ENCODE peak calls at places on chromosomes 3 and 15, in five cellular contexts. One of them, this sample, is unnamed.

GRCh38 chr15:31049682-31050606 is 51.6 kb downstream of the TRPM1 start:
- DNase-seq in A549: no peak
- DNase-seq in CD4-positive, CD25-positive, alpha-beta regulatory T cell: no peak
- DNase-seq in activated CD4-positive, alpha-beta T cell treated with anti-CD3 and anti-CD28 coated beads, Interleukin-2, amount 10 ng/mL, durations not matched to agents 7 days and 5 days: no peak
- DNase-seq in DMS153: no peak
- DNase-seq in this sample: no peak

GRCh38 chr15:63003836-63004610 is 38.5 kb upstream of the TPM1 start:
- DNase-seq in DMS153: no peak
- DNase-seq in CD4-positive, CD25-positive, alpha-beta regulatory T cell: no peak
- DNase-seq in activated CD4-positive, alpha-beta T cell treated with anti-CD3 and anti-CD28 coated beads, Interleukin-2, amount 10 ng/mL, durations not matched to agents 7 days and 5 days: no peak
- DNase-seq in A549: no peak
- DNase-seq in this sample: no peak

GRCh38 chr3:151156618-151157216 is 46.3 kb downstream of the GPR171 start:
- DNase-seq in CD4-positive, CD25-positive, alpha-beta regulatory T cell: peak; percentile 50
- DNase-seq in DMS153: peak; percentile 36
- DNase-seq in activated CD4-positive, alpha-beta T cell treated with anti-CD3 and anti-CD28 coated beads, Interleukin-2, amount 10 ng/mL, durations not matched to agents 7 days and 5 days: peak; percentile 66
- DNase-seq in A549: peak; percentile 62
- DNase-seq in this sample: peak; percentile 20

GRCh38 chr3:189334064-189334920 is 162.5 kb downstream of the TPRG1 start:
- DNase-seq in CD4-positive, CD25-positive, alpha-beta regulatory T cell: no peak
- DNase-seq in A549: peak; percentile 31
- DNase-seq in activated CD4-positive, alpha-beta T cell treated with anti-CD3 and anti-CD28 coated beads, Interleukin-2, amount 10 ng/mL, durations not matched to agents 7 days and 5 days: no peak
- DNase-seq in DMS153: no peak
- DNase-seq in this sample: no peak

GRCh38 chr15:66389098-66389858 is 2.6 kb downstream of the MAP2K1 start:
- DNase-seq in activated CD4-positive, alpha-beta T cell treated with anti-CD3 and anti-CD28 coated beads, Interleukin-2, amount 10 ng/mL, durations not matched to agents 7 days and 5 days: peak; percentile 62
- DNase-seq in DMS153: no peak
- DNase-seq in A549: no peak
- DNase-seq in CD4-positive, CD25-positive, alpha-beta regulatory T cell: no peak
- DNase-seq in this sample: no peak

GRCh38 chr3:128903501-128903900 is 24.1 kb downstream of the ACAD9 start:
- DNase-seq in A549: no peak
- DNase-seq in activated CD4-positive, alpha-beta T cell treated with anti-CD3 and anti-CD28 coated beads, Interleukin-2, amount 10 ng/mL, durations not matched to agents 7 days and 5 days: no peak
- DNase-seq in DMS153: no peak
- DNase-seq in CD4-positive, CD25-positive, alpha-beta regulatory T cell: no peak
- DNase-seq in this sample: no peak

GRCh38 chr3:102235679-102236078 is 199.1 kb upstream of the ZPLD1 start:
- DNase-seq in A549: no peak
- DNase-seq in DMS153: no peak
- DNase-seq in activated CD4-positive, alpha-beta T cell treated with anti-CD3 and anti-CD28 coated beads, Interleukin-2, amount 10 ng/mL, durations not matched to agents 7 days and 5 days: peak; percentile 63
- DNase-seq in CD4-positive, CD25-positive, alpha-beta regulatory T cell: no peak
- DNase-seq in this sample: no peak

GRCh38 chr3:56125358-56126005 is 342.8 kb downstream of the ERC2 start:
- DNase-seq in DMS153: no peak
- DNase-seq in A549: peak; percentile 40
- DNase-seq in activated CD4-positive, alpha-beta T cell treated with anti-CD3 and anti-CD28 coated beads, Interleukin-2, amount 10 ng/mL, durations not matched to agents 7 days and 5 days: no peak
- DNase-seq in CD4-positive, CD25-positive, alpha-beta regulatory T cell: no peak
- DNase-seq in this sample: no peak

GRCh38 chr3:113769551-113769950 is 22.7 kb downstream of the ATP6V1A start:
- DNase-seq in activated CD4-positive, alpha-beta T cell treated with anti-CD3 and anti-CD28 coated beads, Interleukin-2, amount 10 ng/mL, durations not matched to agents 7 days and 5 days: no peak
- DNase-seq in DMS153: no peak
- DNase-seq in CD4-positive, CD25-positive, alpha-beta regulatory T cell: no peak
- DNase-seq in A549: peak; percentile 53
- DNase-seq in this sample: no peak

GRCh38 chr15:56805466-56806146 is 72.3 kb upstream of the ZNF280D start:
- DNase-seq in DMS153: no peak
- DNase-seq in CD4-positive, CD25-positive, alpha-beta regulatory T cell: no peak
- DNase-seq in activated CD4-positive, alpha-beta T cell treated with anti-CD3 and anti-CD28 coated beads, Interleukin-2, amount 10 ng/mL, durations not matched to agents 7 days and 5 days: no peak
- DNase-seq in A549: peak; percentile 67
- DNase-seq in this sample: no peak